ENCODE peak calls at places on chromosomes 11 and 22, in six cellular contexts. A, J, L, T, C and Q are unnamed samples.
A peak's percentile ranks its signal among the peaks of the same experiment; 100 is the strongest.

GRCh38 chr11:26442131-26442530 is 110.2 kb downstream of the ANO3 start:
- DNase-seq in C (no peak), T (no peak), L (no peak), J (no peak), A (no peak), Q (no peak)

GRCh38 chr11:10764412-10764811 is 13.4 kb downstream of the CTR9 start:
- DNase-seq in T (no peak), L (no peak), J (no peak), C (no peak), A (no peak), Q (no peak)

GRCh38 chr11:119084663-119085522 is at the start of gene HMBS:
- DNase-seq in C (peak; percentile 83), A (peak; percentile 96), L (peak; percentile 89), J (peak; percentile 92), T (peak; percentile 92), Q (peak; percentile 96)

GRCh38 chr11:34050536-34050935 is 995 bp upstream of the CAPRIN1 start:
- DNase-seq in C (no peak), L (no peak), J (no peak), T (no peak), A (no peak), Q (no peak)

GRCh38 chr22:47064416-47064815 is 302.0 kb downstream of the TBC1D22A start:
- DNase-seq in J (no peak), A (peak; percentile 69), T (no peak), C (no peak), L (no peak), Q (no peak)

GRCh38 chr11:118878187-118878586 is 5.5 kb upstream of the CXCR5 start:
- DNase-seq in L (no peak), J (no peak), T (no peak), A (no peak), C (no peak), Q (no peak)

GRCh38 chr11:42524534-42525227 is 787.1 kb upstream of the API5 start:
- DNase-seq in A (peak; percentile 37), L (no peak), J (no peak), T (peak; percentile 15), C (no peak), Q (peak; percentile 82)

GRCh38 chr11:129932385-129933067 is 37.1 kb upstream of the NFRKB start:
- DNase-seq in C (no peak), T (no peak), L (no peak), J (no peak), A (no peak), Q (no peak)

GRCh38 chr11:16404781-16405180 is 48.4 kb upstream of the SOX6 start:
- DNase-seq in C (no peak), J (no peak), T (no peak), A (no peak), L (no peak), Q (no peak)

GRCh38 chr11:11068113-11068512 is 210.3 kb upstream of the ZBED5 start:
- DNase-seq in A (no peak), L (no peak), J (no peak), T (no peak), C (no peak), Q (no peak)

GRCh38 chr11:11816511-11817319 is 25.1 kb upstream of the USP47 start:
- DNase-seq in L (no peak), C (no peak), A (no peak), T (no peak), J (no peak), Q (no peak)

GRCh38 chr11:67397986-67398660 is 3.5 kb downstream of the PPP1CA start:
- DNase-seq in T (peak; percentile 9), C (no peak), L (no peak), J (no peak), A (no peak), Q (no peak)

GRCh38 chr22:48896766-48897637 is 930.7 kb downstream of the BRD1 start:
- DNase-seq in C (no peak), T (no peak), L (no peak), A (peak; percentile 42), J (no peak), Q (no peak)

GRCh38 chr11:62400281-62400680 is 18.6 kb upstream of the SCGB1A1 start:
- DNase-seq in A (peak; percentile 10), L (no peak), T (no peak), C (no peak), J (no peak), Q (no peak)

GRCh38 chr11:91100432-91100831 is 877.6 kb upstream of the CHORDC1 start:
- DNase-seq in A (no peak), C (no peak), T (no peak), J (no peak), L (no peak), Q (no peak)

GRCh38 chr11:63462126-63462525 is 28.8 kb downstream of the PLAAT5 start:
- DNase-seq in T (no peak), J (no peak), C (no peak), L (no peak), A (no peak), Q (no peak)

GRCh38 chr11:12469451-12469850 is 92.1 kb downstream of the PARVA start:
- DNase-seq in J (no peak), A (no peak), C (no peak), L (no peak), T (no peak), Q (no peak)